ENCODE peak calls at places on chromosome 3, in four cellular contexts. I is IMR-90, S is upper lobe of left lung, Y is thyroid gland. J is an unnamed sample. For H3K4me1, the result is how much of the 10 kb centered on the place peaks cover.

GRCh38 chr3:197711973-197712707 is 24.6 kb downstream of the RUBCN start:
- DNase-seq in Y (peak), S (peak), I (peak), J (peak)

GRCh38 chr3:137642831-137643230 is 121.3 kb upstream of the SOX14 start:
- DNase-seq in S (no peak), Y (no peak), I (no peak), J (no peak)

GRCh38 chr3:172705166-172705565 is 5.7 kb downstream of the NCEH1 start:
- DNase-seq in I (no peak), Y (no peak), S (no peak), J (no peak)

GRCh38 chr3:14485981-14486380 is 54.2 kb downstream of the GRIP2 start:
- DNase-seq in Y (no peak), S (no peak), I (no peak), J (no peak)

GRCh38 chr3:52221563-52222318 is 3.7 kb downstream of the TLR9 start:
- DNase-seq in S (peak), Y (no peak), I (no peak), J (no peak)

GRCh38 chr3:184230603-184231528 is 1.5 kb downstream of the VWA5B2 start:
- DNase-seq in Y (peak), S (no peak), I (no peak), J (peak)

GRCh38 chr3:44825264-44825925 is 36.3 kb upstream of the TMEM42 start:
- DNase-seq in S (no peak), I (peak), Y (no peak), J (no peak)

GRCh38 chr3:46469680-46470357 is 5.1 kb upstream of the LTF start:
- DNase-seq in Y (no peak), S (no peak), I (no peak), J (peak)

GRCh38 chr3:107370902-107371301 is 6.3 kb upstream of the CCDC54 start:
- DNase-seq in Y (no peak), I (no peak), S (no peak), J (no peak)

GRCh38 chr3:13189639-13190375 is 116.6 kb upstream of the IQSEC1 start:
- DNase-seq in S (peak), Y (no peak), I (peak), J (no peak)

GRCh38 chr3:37712918-37713819 is 148.5 kb upstream of the CTDSPL start:
- DNase-seq in I (peak), S (no peak), Y (peak), J (no peak)

GRCh38 chr3:174859109-174859735 is at the start of gene NAALADL2:
- DNase-seq in Y (no peak), S (no peak), I (no peak), J (no peak)

GRCh38 chr3:75101329-75102147 is 487.1 kb upstream of the CNTN3 start:
- DNase-seq in S (no peak), Y (no peak), I (no peak), J (no peak)

GRCh38 chr3:48408823-48409281 is 21.0 kb downstream of the PLXNB1 start:
- DNase-seq in S (peak), I (no peak), Y (peak), J (peak)

GRCh38 chr3:48845170-48845569 is 2.5 kb downstream of the PRKAR2A start:
- DNase-seq in S (no peak), I (no peak), Y (no peak), J (no peak)

GRCh38 chr3:120428904-120429303 is 21.9 kb downstream of the FSTL1 start:
- DNase-seq in Y (no peak), I (no peak), S (no peak), J (no peak)

GRCh38 chr3:46897829-46898320 is 20.4 kb downstream of the PTH1R start:
- DNase-seq in S (no peak), I (no peak), Y (no peak), J (no peak)

GRCh38 chr3:50370594-50370993 is 11.3 kb upstream of the TMEM115 start:
- DNase-seq in I (peak), S (no peak), Y (no peak), J (no peak)

GRCh38 chr3:135896613-135897012 is 68.9 kb upstream of the PPP2R3A start:
- DNase-seq in S (no peak), Y (no peak), I (peak), J (no peak)

GRCh38 chr3:141306922-141307321 is 61.4 kb upstream of the ZBTB38 start:
- DNase-seq in S (no peak), I (no peak), Y (no peak), J (no peak)

GRCh38 chr3:141853146-141853690 is 23.2 kb upstream of the ATP1B3 start:
- DNase-seq in S (no peak), Y (no peak), I (no peak), J (no peak)

GRCh38 chr3:9627901-9628633 is 21.2 kb upstream of the MTMR14 start:
- DNase-seq in S (no peak), Y (no peak), I (no peak), J (no peak)

GRCh38 chr3:122676759-122677158 is 3.9 kb upstream of the PARP14 start:
- DNase-seq in I (peak), Y (no peak), S (no peak), J (no peak)

GRCh38 chr3:42503957-42504333 is 1.5 kb downstream of the VIPR1 start:
- DNase-seq in I (no peak), Y (no peak), S (peak), J (peak)

GRCh38 chr3:115855911-115856310 is 232.6 kb downstream of the GAP43 start:
- DNase-seq in I (peak), Y (no peak), S (no peak), J (no peak)

GRCh38 chr3:191366675-191367074 is 36.3 kb upstream of the UTS2B start:
- DNase-seq in S (no peak), Y (no peak), I (peak), J (no peak)

GRCh38 chr3:38457111-38458003 is 3.7 kb downstream of the ACVR2B start:
- DNase-seq in I (peak), S (peak), Y (no peak), J (no peak)

GRCh38 chr3:89314454-89314853 is 207.0 kb downstream of the EPHA3 start:
- DNase-seq in Y (no peak), S (no peak), I (peak), J (no peak)

GRCh38 chr3:155225417-155225816 is 68.1 kb downstream of the STRIT1 start:
- DNase-seq in S (no peak), I (no peak), Y (no peak), J (no peak)

GRCh38 chr3:127701281-127701792 is 28.6 kb downstream of the ABTB1 start:
- DNase-seq in I (no peak), Y (no peak), S (no peak), J (no peak)

GRCh38 chr3:160684368-160684740 is 7.4 kb downstream of the ARL14 start:
- DNase-seq in Y (no peak), S (no peak), I (no peak), J (no peak)

GRCh38 chr3:119557874-119558264 is 1.5 kb downstream of the CD80 start:
- DNase-seq in Y (no peak), S (no peak), I (no peak), J (no peak)

GRCh38 chr3:141450727-141451378 is 36.0 kb upstream of the RASA2 start:
- DNase-seq in Y (no peak), I (no peak), S (no peak), J (no peak)

GRCh38 chr3:189978753-189979152 is 141.9 kb downstream of the P3H2 start:
- DNase-seq in I (no peak), Y (no peak), S (no peak), J (no peak)

GRCh38 chr3:163368168-163368567 is 1710.1 kb downstream of the SI start:
- DNase-seq in I (no peak), Y (no peak), S (no peak), J (no peak)

GRCh38 chr3:170711786-170712185 is 125.9 kb upstream of the SLC7A14 start:
- DNase-seq in S (no peak), I (no peak), Y (no peak), J (no peak)

GRCh38 chr3:99720985-99721632 is 82.7 kb downstream of the COL8A1 start:
- DNase-seq in Y (peak), I (peak), S (peak), J (no peak)

GRCh38 chr3:194306109-194306686 is 44.9 kb downstream of the CPN2 start:
- DNase-seq in Y (no peak), I (no peak), S (no peak), J (no peak)

DNA sequence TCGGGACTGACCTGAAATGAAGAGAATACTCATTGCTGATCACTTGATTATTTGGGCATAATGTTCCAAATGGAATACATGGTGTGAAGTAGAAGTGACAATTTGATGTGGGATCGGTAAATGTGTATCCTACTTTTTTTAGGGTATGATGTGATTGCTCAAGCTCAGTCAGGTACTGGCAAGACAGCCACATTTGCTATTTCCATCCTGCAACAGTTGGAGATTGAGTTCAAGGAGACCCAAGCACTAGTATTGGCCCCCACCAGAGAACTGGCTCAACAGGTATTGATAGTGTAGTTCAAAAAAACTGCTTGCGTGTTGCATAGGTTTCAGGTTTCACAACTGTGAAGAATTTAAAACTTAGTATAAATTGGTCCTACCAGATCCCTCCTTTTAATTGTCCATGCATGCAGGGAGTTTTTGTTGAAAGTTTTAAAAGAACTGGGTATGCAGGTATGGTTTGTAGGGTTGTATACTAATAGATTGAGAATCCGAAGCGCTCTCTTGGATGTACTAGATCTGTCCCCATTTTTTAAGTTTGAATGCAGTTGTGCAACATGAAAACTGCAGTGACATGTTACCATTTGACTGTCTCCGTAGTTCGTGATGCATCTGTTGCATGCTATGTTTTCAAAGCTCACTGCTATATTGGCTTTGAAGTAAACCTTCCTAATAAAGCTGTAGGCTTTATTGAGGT is 1.6 kb downstream of the EIF4A2 start:
- DNase-seq in Y (no peak), I (no peak), S (no peak), J (no peak)
- TF ChIP-seq POLR2A in Y (no peak), I (no peak), S (no peak), J (no peak)

GRCh38 chr3:62372621-62373041 is 719 bp downstream of the FEZF2 start:
- DNase-seq in Y (no peak), S (no peak), I (no peak), J (no peak)

GRCh38 chr3:62373714-62374333 is 474 bp upstream of the FEZF2 start:
- DNase-seq in S (no peak), I (no peak), Y (no peak), J (no peak)

GRCh38 chr3:62373215-62373614 is at the start of gene FEZF2:
- DNase-seq in S (no peak), Y (no peak), I (no peak), J (no peak)

GRCh38 chr3:62375655-62376054 is 2.3 kb upstream of the FEZF2 start:
- DNase-seq in Y (no peak), S (no peak), I (no peak), J (no peak)

GRCh38 chr3:62374375-62374876 is 1.1 kb upstream of the FEZF2 start:
- DNase-seq in Y (no peak), I (peak), S (no peak), J (no peak)
- H3K4me3 ChIP-seq in Y (no peak), I (no peak), S (peak), J (peak)

DNA sequence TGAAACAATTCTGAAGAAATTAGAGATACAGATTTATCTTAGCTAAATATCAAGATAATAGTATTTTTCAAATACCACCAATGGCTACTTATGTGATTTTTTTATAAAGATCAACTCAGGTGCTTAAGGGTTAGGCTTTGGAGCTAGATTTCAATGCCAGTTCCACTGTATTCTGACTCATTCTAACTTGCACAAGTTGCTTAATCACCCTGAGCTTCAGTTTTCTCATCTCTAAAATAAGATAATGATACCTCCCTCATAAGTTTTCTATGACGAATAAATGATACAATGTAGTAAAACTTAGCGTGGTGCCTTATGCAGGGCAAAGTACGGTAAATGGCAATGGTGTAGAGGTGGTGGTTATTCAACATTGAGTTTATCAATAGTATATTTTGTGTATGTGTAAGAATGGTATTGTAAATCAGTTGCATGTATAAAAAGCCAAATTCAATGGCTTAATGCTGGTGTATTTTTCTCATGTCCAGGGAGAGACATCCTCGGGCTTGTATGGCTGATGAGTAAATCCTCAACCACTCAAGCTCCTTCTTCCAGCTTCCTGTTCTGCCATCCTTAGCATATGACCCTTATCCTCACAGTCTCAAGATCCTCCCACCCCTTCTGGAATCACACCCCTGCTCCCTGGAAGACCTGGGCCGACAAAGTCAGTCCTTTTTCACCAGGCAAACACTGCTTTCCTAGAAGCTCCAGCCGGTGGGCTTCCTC is 505.9 kb upstream of the CFAP20DC start:
- DNase-seq in S (no peak), Y (no peak), I (peak), J (no peak)
- H3K4me1 ChIP-seq in S (under half), Y (under half), I (under half), J (under half)

DNA sequence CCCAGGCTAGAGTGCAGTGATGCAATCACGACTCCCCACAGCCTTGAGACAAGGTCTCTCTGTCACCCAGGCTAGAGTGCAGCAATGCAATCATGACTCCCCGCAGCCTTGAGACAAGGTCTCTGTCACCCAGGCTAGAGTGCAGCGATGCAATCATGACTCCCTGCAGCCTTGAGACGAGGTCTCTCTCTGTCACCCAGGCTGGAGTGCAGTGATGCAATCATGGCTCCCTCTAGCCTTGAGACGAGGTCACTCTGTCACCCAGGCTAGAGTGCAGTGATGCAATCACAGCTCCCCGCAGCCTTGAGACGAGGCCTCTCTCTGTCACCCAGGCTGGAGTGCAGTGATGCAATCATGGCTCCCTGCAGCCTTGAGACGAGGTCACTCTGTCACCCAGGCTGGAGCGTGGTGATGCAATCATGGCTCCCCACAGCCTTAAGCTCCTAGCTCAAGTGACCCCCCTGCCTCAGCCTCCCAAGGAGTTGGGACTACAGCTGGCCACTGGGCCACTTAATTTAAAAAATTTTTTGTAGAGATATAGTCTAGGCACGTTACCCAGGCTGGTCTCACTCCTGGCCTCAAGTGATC is 26.1 kb downstream of the TFRC start:
- DNase-seq in Y (no peak), S (peak), I (no peak), J (no peak)
- TF ChIP-seq POLR2A in Y (no peak), S (no peak), I (no peak), J (no peak)

GRCh38 chr3:105362021-105362665 is 4.6 kb upstream of the ALCAM start:
- DNase-seq in Y (no peak), S (no peak), I (peak), J (no peak)
- H3K4me3 ChIP-seq in Y (no peak), S (no peak), I (no peak), J (no peak)

DNA sequence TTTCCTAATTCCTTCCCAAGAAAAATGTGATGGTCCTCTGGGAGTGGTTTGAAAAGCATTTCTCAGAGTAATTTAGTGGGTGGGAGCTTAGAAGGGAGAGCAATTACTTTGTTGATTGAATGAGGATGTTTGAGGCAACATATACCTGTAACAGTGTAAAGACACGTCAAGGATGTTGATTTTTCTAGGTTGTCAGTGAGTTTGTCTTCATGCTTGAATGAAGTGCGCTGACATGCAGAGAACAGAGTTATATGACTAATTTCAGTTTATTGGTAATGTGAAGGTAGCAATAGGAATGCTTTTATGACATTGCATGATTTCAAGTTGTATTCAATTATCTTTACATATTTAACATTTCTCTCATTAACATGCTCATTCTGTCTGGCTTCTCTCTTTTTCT is 286.9 kb downstream of the NFKBIZ start:
- DNase-seq in Y (no peak), S (no peak), I (no peak), J (no peak)
- H3K4me1 ChIP-seq in Y (under half), S (under half), I (under half), J (under half)

GRCh38 chr3:20478407-20478806 is 292.4 kb upstream of the SGO1 start:
- DNase-seq in S (no peak), Y (no peak), I (no peak), J (no peak)

GRCh38 chr3:20482350-20482749 is 296.3 kb upstream of the SGO1 start:
- DNase-seq in Y (no peak), I (no peak), S (no peak), J (no peak)

GRCh38 chr3:20484126-20484525 is 298.1 kb upstream of the SGO1 start:
- DNase-seq in S (no peak), Y (no peak), I (no peak), J (no peak)

GRCh38 chr3:20480771-20481170 is 294.8 kb upstream of the SGO1 start:
- DNase-seq in S (no peak), Y (no peak), I (no peak), J (no peak)
- TF ChIP-seq POLR2A in S (no peak), Y (no peak), I (no peak), J (no peak)

GRCh38 chr3:188365978-188366698 is 212.2 kb downstream of the LPP start:
- DNase-seq in S (no peak), Y (no peak), I (peak), J (no peak)
- H3K4me3 ChIP-seq in S (no peak), Y (no peak), I (no peak), J (no peak)

GRCh38 chr3:70985572-70985971 is 598.0 kb downstream of the FOXP1 start:
- DNase-seq in I (no peak), S (no peak), Y (no peak), J (no peak)
- H3K4me1 ChIP-seq in I (under half), S (under half), Y (under half), J (under half)

J was measured in breast epithelium.